ENCODE peak calls at places on chromosomes 12 and 14, in four cellular contexts. Z is A549, L is ovary, V is tibial nerve. W is an unnamed sample. For H3K4me1, the result is how much of the 10 kb centered on the place peaks cover.

GRCh38 chr12:40207551-40207950 is 17.2 kb upstream of the LRRK2 start:
- DNase-seq in Z (no peak), L (no peak), V (no peak), W (no peak)

GRCh38 chr12:6925543-6926279 is 2.0 kb upstream of the ATN1 start:
- DNase-seq in Z (peak), L (peak), V (peak), W (peak)

GRCh38 chr12:126903180-126903876 is 1363.6 kb upstream of the TMEM132C start:
- DNase-seq in L (no peak), Z (no peak), V (no peak), W (no peak)

GRCh38 chr14:100788517-100789365 is 37.2 kb upstream of the MEG3 start:
- DNase-seq in L (peak), Z (no peak), V (no peak), W (no peak)

GRCh38 chr14:100307215-100308111 is 1.2 kb upstream of the SLC25A29 start:
- DNase-seq in L (peak), Z (no peak), V (no peak), W (peak)

GRCh38 chr12:89450922-89451321 is 73.7 kb downstream of the GALNT4 start:
- DNase-seq in L (no peak), Z (no peak), V (no peak), W (no peak)

GRCh38 chr14:95363468-95363954 is 43.8 kb upstream of the CLMN start:
- DNase-seq in L (no peak), Z (no peak), V (no peak), W (peak)

GRCh38 chr12:132284618-132285310 is 44.6 kb downstream of the GALNT9 start:
- DNase-seq in Z (peak), L (no peak), V (no peak), W (peak)

GRCh38 chr14:49982082-49982481 is 89.2 kb downstream of the ARF6 start:
- DNase-seq in L (no peak), Z (no peak), V (no peak), W (no peak)

GRCh38 chr12:53985358-53985899 is 483 bp downstream of the HOXC10 start:
- DNase-seq in Z (no peak), V (no peak), L (no peak), W (no peak)

GRCh38 chr14:60164717-60165546 is at the start of gene DHRS7:
- DNase-seq in L (peak), V (peak), Z (peak), W (peak)

GRCh38 chr12:18808221-18808620 is 70.3 kb downstream of the CAPZA3 start:
- DNase-seq in L (no peak), V (no peak), Z (no peak), W (no peak)

GRCh38 chr12:18810537-18811253 is 72.8 kb downstream of the CAPZA3 start:
- DNase-seq in V (no peak), L (no peak), Z (no peak), W (no peak)

GRCh38 chr12:18807714-18808113 is 69.8 kb downstream of the CAPZA3 start:
- DNase-seq in L (no peak), V (no peak), Z (no peak), W (no peak)

GRCh38 chr12:18811268-18811667 is 73.3 kb downstream of the CAPZA3 start:
- DNase-seq in Z (no peak), L (no peak), V (no peak), W (no peak)

DNA sequence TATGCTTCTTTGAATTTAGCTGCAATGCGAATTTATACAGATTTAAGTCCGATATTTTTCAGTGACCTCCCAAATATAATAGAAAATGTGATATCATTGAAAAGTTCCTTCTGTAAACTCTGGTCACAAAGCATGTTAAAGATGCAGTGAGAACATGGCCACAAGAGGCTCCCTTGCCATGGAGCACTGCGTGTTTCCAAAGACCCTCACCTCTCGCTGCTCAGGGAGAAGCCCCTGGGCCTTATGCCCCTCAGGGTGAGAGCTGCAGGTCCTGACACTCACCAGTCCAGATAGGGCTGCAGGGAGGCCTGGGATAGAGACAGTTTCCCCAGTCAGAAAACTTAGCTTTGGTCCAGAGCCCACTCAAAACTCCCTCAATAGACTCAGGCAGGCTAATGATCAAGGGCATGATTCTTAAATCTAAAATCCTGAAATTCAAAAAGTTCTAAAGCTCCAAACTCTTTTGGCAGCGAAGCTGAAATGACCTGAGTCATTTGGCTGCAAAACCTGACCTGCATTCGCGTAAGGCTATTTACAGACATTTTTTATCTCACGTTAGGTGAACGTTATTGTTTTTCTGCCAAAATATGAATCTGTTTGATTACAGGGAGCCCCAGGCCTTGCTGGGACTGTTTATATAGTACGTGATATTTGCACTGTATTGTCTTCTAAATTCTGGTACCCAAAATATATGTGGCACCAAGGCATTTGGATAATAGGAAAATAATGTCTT is 67.8 kb downstream of the CAPZA3 start:
- DNase-seq in Z (no peak), L (no peak), V (no peak), W (no peak)
- TF ChIP-seq CTCF in Z (no peak), L (no peak), V (no peak), W (no peak)

GRCh38 chr12:97560359-97560758 is 97.8 kb downstream of the RMST start:
- DNase-seq in V (no peak), L (no peak), Z (no peak), W (no peak)
- H3K4me1 ChIP-seq in V (under half), L (under half), Z (under half), W (under half)

GRCh38 chr12:81991868-81992267 is 232.7 kb upstream of the PPFIA2 start:
- DNase-seq in L (no peak), V (no peak), Z (no peak), W (no peak)
- TF ChIP-seq EP300 in L (no peak), V (no peak), Z (no peak), W (no peak)

GRCh38 chr12:123696641-123697040 is 15.5 kb upstream of the ATP6V0A2 start:
- DNase-seq in Z (no peak), V (no peak), L (no peak), W (no peak)
- TF ChIP-seq CTCF in Z (no peak), V (no peak), L (no peak), W (no peak)

DNA sequence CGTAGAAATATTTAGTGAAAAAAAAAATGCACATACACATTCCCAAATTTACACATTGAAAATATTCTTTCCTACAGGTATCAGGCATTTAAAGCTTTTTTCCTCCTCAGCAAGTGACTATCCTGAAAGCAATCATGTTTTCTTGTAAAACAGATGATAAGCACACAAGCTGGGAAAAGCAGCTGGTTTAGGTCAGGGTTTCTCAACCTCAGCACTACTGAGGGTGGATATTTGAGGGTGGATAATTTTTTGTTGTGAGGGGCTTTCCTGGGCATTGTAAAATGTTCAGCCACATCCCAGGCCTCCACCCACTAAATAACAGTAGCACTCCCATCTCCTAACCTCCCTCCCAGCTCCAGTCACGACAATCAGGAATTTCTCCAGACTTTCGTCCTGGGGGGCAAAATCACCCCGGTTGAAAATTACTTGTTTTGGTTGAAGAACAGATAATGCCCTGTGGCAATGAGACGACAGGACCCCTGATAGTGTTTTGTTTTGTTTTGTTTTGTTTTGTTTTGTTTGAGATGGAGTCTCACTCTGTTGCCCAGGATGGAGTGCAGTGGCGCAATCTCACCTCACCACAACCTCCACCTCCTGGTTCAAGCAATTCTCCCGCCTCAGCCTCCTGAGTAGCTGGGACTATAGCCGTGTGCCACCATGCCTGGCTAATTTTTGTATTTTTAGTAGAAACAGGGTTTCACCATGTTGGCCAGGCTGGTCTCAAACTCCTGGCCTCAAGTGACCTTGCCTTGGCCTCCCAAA is 15.0 kb upstream of the NT5DC3 start:
- DNase-seq in V (no peak), Z (no peak), L (no peak), W (no peak)
- H3K4me1 ChIP-seq in V (under half), Z (under half), L (under half), W (under half)

GRCh38 chr12:62712561-62712960 is 222.4 kb downstream of the PPM1H start:
- DNase-seq in L (no peak), Z (no peak), V (no peak), W (no peak)

GRCh38 chr12:62713190-62713589 is 221.8 kb downstream of the PPM1H start:
- DNase-seq in V (no peak), Z (no peak), L (no peak), W (no peak)

GRCh38 chr12:62713723-62714122 is 221.2 kb downstream of the PPM1H start:
- DNase-seq in L (no peak), Z (no peak), V (no peak), W (no peak)

GRCh38 chr12:62709321-62709720 is 225.6 kb downstream of the PPM1H start:
- DNase-seq in Z (no peak), V (no peak), L (no peak), W (no peak)

DNA sequence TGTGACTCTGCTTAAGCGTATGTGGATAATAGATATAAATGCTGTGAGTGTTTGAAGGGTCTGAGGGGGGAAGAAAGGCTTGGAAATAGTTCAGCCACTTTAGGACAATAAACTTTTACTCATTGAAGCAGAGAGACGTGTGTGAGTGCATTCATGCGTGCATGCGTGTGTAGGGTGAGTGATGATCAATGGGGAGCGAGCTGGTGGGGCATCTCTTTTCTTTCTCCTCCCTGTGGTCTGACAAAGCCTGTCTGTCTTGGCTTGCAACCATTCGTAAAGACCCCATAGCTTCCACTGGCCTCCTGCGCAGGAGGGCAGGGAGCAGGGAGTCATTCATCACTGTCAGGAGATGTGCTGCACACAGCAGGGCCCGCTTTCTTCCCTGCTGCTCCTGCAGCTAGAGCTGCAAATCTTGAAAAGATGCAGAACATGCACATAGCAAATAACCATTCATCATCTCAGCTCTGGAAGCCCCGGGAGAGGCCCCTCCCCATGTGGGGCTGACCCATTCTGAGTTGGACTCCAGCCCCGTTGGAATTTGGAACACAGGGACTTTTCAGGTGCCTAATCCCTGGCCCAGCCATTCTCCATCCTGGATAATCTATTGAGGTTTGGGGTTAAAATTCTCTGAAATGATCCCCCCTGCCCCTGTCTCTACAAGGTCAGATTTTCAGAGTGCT is 223.2 kb downstream of the PPM1H start:
- DNase-seq in L (no peak), Z (no peak), V (no peak), W (no peak)
- TF ChIP-seq EP300 in L (no peak), Z (no peak), V (no peak), W (no peak)

GRCh38 chr14:77061630-77062029 is 33.1 kb upstream of the IRF2BPL start:
- DNase-seq in L (no peak), Z (no peak), V (no peak), W (no peak)

GRCh38 chr14:77058082-77058481 is 29.6 kb upstream of the IRF2BPL start:
- DNase-seq in V (no peak), Z (no peak), L (no peak), W (no peak)

GRCh38 chr14:77058785-77059184 is 30.3 kb upstream of the IRF2BPL start:
- DNase-seq in Z (no peak), L (no peak), V (no peak), W (no peak)

GRCh38 chr14:77062261-77062660 is 33.8 kb upstream of the IRF2BPL start:
- DNase-seq in V (no peak), L (no peak), Z (no peak), W (no peak)

GRCh38 chr14:77059276-77059934 is 30.9 kb upstream of the IRF2BPL start:
- DNase-seq in L (no peak), V (no peak), Z (peak), W (no peak)
- TF ChIP-seq CTCF in L (no peak), V (no peak), Z (no peak), W (peak)

GRCh38 chr12:76711241-76711640 is 52.7 kb upstream of the ZDHHC17 start:
- DNase-seq in Z (no peak), L (no peak), V (no peak), W (no peak)

GRCh38 chr12:76714861-76715260 is 49.1 kb upstream of the ZDHHC17 start:
- DNase-seq in V (no peak), L (no peak), Z (no peak), W (no peak)

GRCh38 chr12:76713986-76714385 is 49.9 kb upstream of the ZDHHC17 start:
- DNase-seq in V (no peak), Z (no peak), L (no peak), W (no peak)

GRCh38 chr12:76713130-76713529 is 50.8 kb upstream of the ZDHHC17 start:
- DNase-seq in L (no peak), V (no peak), Z (no peak), W (no peak)

GRCh38 chr12:76714415-76714814 is 49.5 kb upstream of the ZDHHC17 start:
- DNase-seq in Z (no peak), V (no peak), L (no peak), W (no peak)
- H3K4me1 ChIP-seq in Z (under half), V (under half), L (under half), W (under half)